ENCODE peak calls at places on chromosomes 7 and 10, in six cellular contexts. One of them, this sample, is unnamed.

GRCh38 chr10:94706089-94706488 is 22.6 kb downstream of the CYP2C18 start:
- DNase-seq in right atrium auricular region: no peak
- DNase-seq in pancreas: no peak
- DNase-seq in Peyer's patch: no peak
- DNase-seq in testis: no peak
- DNase-seq in heart right ventricle: no peak
- DNase-seq in this sample: no peak

GRCh38 chr10:79189853-79190435 is 121.2 kb downstream of the ZMIZ1 start:
- DNase-seq in Peyer's patch: no peak
- DNase-seq in right atrium auricular region: no peak
- DNase-seq in pancreas: no peak
- DNase-seq in heart right ventricle: no peak
- DNase-seq in testis: no peak
- DNase-seq in this sample: no peak

GRCh38 chr7:135772639-135773019 is 24.0 kb upstream of the FAM180A start:
- DNase-seq in Peyer's patch: no peak
- DNase-seq in pancreas: no peak
- DNase-seq in heart right ventricle: no peak
- DNase-seq in testis: no peak
- DNase-seq in right atrium auricular region: peak; percentile 28
- DNase-seq in this sample: no peak

GRCh38 chr10:1268856-1269255 is 212.7 kb downstream of the WDR37 start:
- DNase-seq in pancreas: no peak
- DNase-seq in heart right ventricle: no peak
- DNase-seq in testis: peak; percentile 63
- DNase-seq in Peyer's patch: no peak
- DNase-seq in right atrium auricular region: no peak
- DNase-seq in this sample: no peak

GRCh38 chr7:156376317-156376716 is 264.3 kb upstream of the RNF32 start:
- DNase-seq in right atrium auricular region: no peak
- DNase-seq in Peyer's patch: no peak
- DNase-seq in pancreas: no peak
- DNase-seq in heart right ventricle: no peak
- DNase-seq in testis: no peak
- DNase-seq in this sample: no peak

GRCh38 chr10:109981641-109982040 is 26.1 kb upstream of the ADD3 start:
- DNase-seq in testis: no peak
- DNase-seq in right atrium auricular region: no peak
- DNase-seq in pancreas: no peak
- DNase-seq in Peyer's patch: no peak
- DNase-seq in heart right ventricle: no peak
- DNase-seq in this sample: no peak

GRCh38 chr7:118753464-118753863 is 529.0 kb downstream of the ANKRD7 start:
- DNase-seq in heart right ventricle: no peak
- DNase-seq in testis: no peak
- DNase-seq in right atrium auricular region: no peak
- DNase-seq in Peyer's patch: no peak
- DNase-seq in pancreas: no peak
- DNase-seq in this sample: no peak

GRCh38 chr7:3300221-3300650 is 816 bp upstream of the SDK1 start:
- DNase-seq in right atrium auricular region: no peak
- DNase-seq in testis: no peak
- DNase-seq in heart right ventricle: no peak
- DNase-seq in pancreas: no peak
- DNase-seq in Peyer's patch: no peak
- DNase-seq in this sample: no peak

GRCh38 chr10:113625461-113626186 is 38.2 kb downstream of the NRAP start:
- DNase-seq in Peyer's patch: no peak
- DNase-seq in heart right ventricle: no peak
- DNase-seq in pancreas: no peak
- DNase-seq in testis: no peak
- DNase-seq in right atrium auricular region: no peak
- DNase-seq in this sample: no peak

GRCh38 chr10:77592510-77592909 is 45.1 kb downstream of the KCNMA1 start:
- DNase-seq in testis: no peak
- DNase-seq in right atrium auricular region: no peak
- DNase-seq in Peyer's patch: no peak
- DNase-seq in heart right ventricle: no peak
- DNase-seq in pancreas: no peak
- DNase-seq in this sample: no peak

GRCh38 chr10:46106410-46107255 is 60.6 kb upstream of the MSMB start:
- DNase-seq in testis: peak; percentile 64
- DNase-seq in Peyer's patch: peak; percentile 54
- DNase-seq in right atrium auricular region: no peak
- DNase-seq in heart right ventricle: peak; percentile 71
- DNase-seq in pancreas: peak; percentile 54
- DNase-seq in this sample: peak; percentile 89

GRCh38 chr10:12503311-12503710 is 154.0 kb downstream of the CAMK1D start:
- DNase-seq in testis: peak; percentile 2
- DNase-seq in pancreas: no peak
- DNase-seq in heart right ventricle: no peak
- DNase-seq in right atrium auricular region: peak; percentile 36
- DNase-seq in Peyer's patch: peak; percentile 30
- DNase-seq in this sample: no peak

GRCh38 chr7:88202799-88203198 is 17.0 kb downstream of the SRI start:
- DNase-seq in right atrium auricular region: no peak
- DNase-seq in heart right ventricle: no peak
- DNase-seq in testis: no peak
- DNase-seq in pancreas: no peak
- DNase-seq in Peyer's patch: no peak
- DNase-seq in this sample: no peak

GRCh38 chr10:77965294-77965693 is 38.7 kb upstream of the DLG5 start:
- DNase-seq in right atrium auricular region: no peak
- DNase-seq in pancreas: no peak
- DNase-seq in Peyer's patch: no peak
- DNase-seq in heart right ventricle: no peak
- DNase-seq in testis: no peak
- DNase-seq in this sample: no peak

GRCh38 chr7:33918401-33919120 is 13.2 kb downstream of the BMPER start:
- DNase-seq in Peyer's patch: no peak
- DNase-seq in right atrium auricular region: no peak
- DNase-seq in heart right ventricle: no peak
- DNase-seq in pancreas: no peak
- DNase-seq in testis: no peak
- DNase-seq in this sample: no peak

GRCh38 chr7:143285806-143286521 is 1.2 kb downstream of the TMEM139 start:
- DNase-seq in heart right ventricle: no peak
- DNase-seq in testis: no peak
- DNase-seq in Peyer's patch: no peak
- DNase-seq in pancreas: no peak
- DNase-seq in right atrium auricular region: no peak
- DNase-seq in this sample: no peak

GRCh38 chr7:94980418-94981142 is 73.2 kb downstream of the PPP1R9A start:
- DNase-seq in Peyer's patch: no peak
- DNase-seq in heart right ventricle: no peak
- DNase-seq in right atrium auricular region: no peak
- DNase-seq in testis: no peak
- DNase-seq in pancreas: no peak
- DNase-seq in this sample: no peak

GRCh38 chr7:4633012-4633411 is 49.1 kb upstream of the FOXK1 start:
- DNase-seq in right atrium auricular region: no peak
- DNase-seq in Peyer's patch: no peak
- DNase-seq in pancreas: no peak
- DNase-seq in testis: no peak
- DNase-seq in heart right ventricle: no peak
- DNase-seq in this sample: no peak

GRCh38 chr10:1609596-1609995 is 127.7 kb downstream of the ADARB2 start:
- DNase-seq in heart right ventricle: no peak
- DNase-seq in Peyer's patch: no peak
- DNase-seq in testis: no peak
- DNase-seq in right atrium auricular region: no peak
- DNase-seq in pancreas: no peak
- DNase-seq in this sample: no peak

GRCh38 chr10:104049497-104050250 is 36.0 kb downstream of the COL17A1 start:
- DNase-seq in testis: no peak
- DNase-seq in pancreas: no peak
- DNase-seq in heart right ventricle: no peak
- DNase-seq in right atrium auricular region: no peak
- DNase-seq in Peyer's patch: peak; percentile 59
- DNase-seq in this sample: no peak

GRCh38 chr10:21637795-21638194 is 103.8 kb downstream of the MLLT10 start:
- DNase-seq in testis: no peak
- DNase-seq in heart right ventricle: no peak
- DNase-seq in Peyer's patch: no peak
- DNase-seq in right atrium auricular region: no peak
- DNase-seq in pancreas: no peak
- DNase-seq in this sample: no peak

GRCh38 chr7:37067961-37068536 is 343.8 kb upstream of the AOAH start:
- DNase-seq in right atrium auricular region: no peak
- DNase-seq in testis: no peak
- DNase-seq in heart right ventricle: no peak
- DNase-seq in Peyer's patch: no peak
- DNase-seq in pancreas: peak; percentile 37
- DNase-seq in this sample: no peak

GRCh38 chr10:88409236-88409635 is 173.9 kb downstream of the RNLS start:
- DNase-seq in right atrium auricular region: no peak
- DNase-seq in testis: no peak
- DNase-seq in Peyer's patch: no peak
- DNase-seq in pancreas: no peak
- DNase-seq in heart right ventricle: no peak
- DNase-seq in this sample: no peak

GRCh38 chr10:21002097-21002878 is 105.2 kb upstream of the NEBL start:
- DNase-seq in pancreas: no peak
- DNase-seq in right atrium auricular region: no peak
- DNase-seq in testis: no peak
- DNase-seq in Peyer's patch: no peak
- DNase-seq in heart right ventricle: no peak
- DNase-seq in this sample: no peak

GRCh38 chr7:141945356-141945755 is 1.4 kb downstream of the CLEC5A start:
- DNase-seq in right atrium auricular region: no peak
- DNase-seq in pancreas: no peak
- DNase-seq in heart right ventricle: no peak
- DNase-seq in Peyer's patch: no peak
- DNase-seq in testis: no peak
- DNase-seq in this sample: no peak
- H3K4me1 ChIP-seq in right atrium auricular region: no peaks in the 10 kb centered on the region
- H3K4me1 ChIP-seq in pancreas: no peaks in the 10 kb centered on the region
- H3K4me1 ChIP-seq in heart right ventricle: peaks cover 15% of the 10 kb centered on the region
- H3K4me1 ChIP-seq in Peyer's patch: no peaks in the 10 kb centered on the region
- H3K4me1 ChIP-seq in testis: no peaks in the 10 kb centered on the region
- H3K4me1 ChIP-seq in this sample: no peaks in the 10 kb centered on the region

GRCh38 chr7:542131-542934 is 22.7 kb upstream of the PDGFA start:
- DNase-seq in right atrium auricular region: no peak
- DNase-seq in heart right ventricle: peak; percentile 6
- DNase-seq in Peyer's patch: no peak
- DNase-seq in testis: no peak
- DNase-seq in pancreas: no peak
- DNase-seq in this sample: peak; percentile 76
- H3K27ac ChIP-seq in right atrium auricular region: peak overlapping the region; percentile 30
- H3K27ac ChIP-seq in heart right ventricle: no peak overlapping the region
- H3K27ac ChIP-seq in Peyer's patch: no peak overlapping the region
- H3K27ac ChIP-seq in testis: no peak overlapping the region
- H3K27ac ChIP-seq in pancreas: no peak overlapping the region
- H3K27ac ChIP-seq in this sample: no peak overlapping the region

GRCh38 chr10:116889066-116889465 is 39.8 kb downstream of the ENO4 start:
- DNase-seq in right atrium auricular region: no peak
- DNase-seq in testis: no peak
- DNase-seq in pancreas: no peak
- DNase-seq in Peyer's patch: no peak
- DNase-seq in heart right ventricle: no peak
- DNase-seq in this sample: no peak
- H3K4me3 ChIP-seq in right atrium auricular region: no peak overlapping the region
- H3K4me3 ChIP-seq in testis: no peak overlapping the region
- H3K4me3 ChIP-seq in pancreas: no peak overlapping the region
- H3K4me3 ChIP-seq in Peyer's patch: no peak overlapping the region
- H3K4me3 ChIP-seq in heart right ventricle: no peak overlapping the region
- H3K4me3 ChIP-seq in this sample: no peak overlapping the region

DNA sequence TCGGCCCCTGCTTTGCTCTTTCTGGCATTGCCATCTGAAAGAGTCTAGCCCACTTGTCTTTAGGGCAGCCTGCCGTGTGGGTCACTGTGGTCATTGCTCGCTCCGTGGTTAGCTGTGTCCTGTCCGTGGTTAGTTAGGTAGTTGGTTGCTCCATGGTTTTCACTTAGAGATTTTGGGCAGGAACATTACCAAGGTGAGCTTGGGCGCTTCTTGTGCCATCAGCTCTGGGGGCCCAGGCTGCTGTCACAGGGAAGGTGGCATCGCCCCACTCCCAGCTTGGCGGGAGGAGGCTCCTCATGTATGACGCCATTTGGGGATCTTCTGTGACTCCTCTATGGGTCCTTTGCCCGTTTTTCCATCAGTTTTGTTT is 53.1 kb downstream of the INPP5A start:
- DNase-seq in heart right ventricle: no peak
- DNase-seq in testis: no peak
- DNase-seq in right atrium auricular region: no peak
- DNase-seq in Peyer's patch: peak; percentile 45
- DNase-seq in pancreas: no peak
- DNase-seq in this sample: no peak
- H3K4me1 ChIP-seq in heart right ventricle: peaks cover 89% of the 10 kb centered on the region
- H3K4me1 ChIP-seq in testis: peaks cover 28% of the 10 kb centered on the region
- H3K4me1 ChIP-seq in right atrium auricular region: no peaks in the 10 kb centered on the region
- H3K4me1 ChIP-seq in Peyer's patch: peaks cover 13% of the 10 kb centered on the region
- H3K4me1 ChIP-seq in pancreas: peaks cover 8% of the 10 kb centered on the region
- H3K4me1 ChIP-seq in this sample: peaks cover 8% of the 10 kb centered on the region

GRCh38 chr10:102233997-102234396 is 7.3 kb downstream of the PITX3 start:
- DNase-seq in right atrium auricular region: no peak
- DNase-seq in pancreas: no peak
- DNase-seq in heart right ventricle: no peak
- DNase-seq in Peyer's patch: no peak
- DNase-seq in testis: no peak
- DNase-seq in this sample: no peak

GRCh38 chr10:102230861-102231356 is 4.8 kb downstream of the ELOVL3 start:
- DNase-seq in pancreas: no peak
- DNase-seq in heart right ventricle: peak; percentile 40
- DNase-seq in testis: peak; percentile 39
- DNase-seq in Peyer's patch: peak; percentile 65
- DNase-seq in right atrium auricular region: no peak
- DNase-seq in this sample: peak; percentile 50

GRCh38 chr10:102229810-102230263 is 3.7 kb downstream of the ELOVL3 start:
- DNase-seq in right atrium auricular region: peak; percentile 77
- DNase-seq in testis: peak; percentile 89
- DNase-seq in pancreas: peak; percentile 76
- DNase-seq in heart right ventricle: peak; percentile 85
- DNase-seq in Peyer's patch: peak; percentile 93
- DNase-seq in this sample: peak; percentile 86

GRCh38 chr10:102230264-102230860 is 4.3 kb downstream of the ELOVL3 start:
- DNase-seq in Peyer's patch: peak; percentile 56
- DNase-seq in testis: peak; percentile 43
- DNase-seq in pancreas: peak; percentile 28
- DNase-seq in heart right ventricle: peak; percentile 62
- DNase-seq in right atrium auricular region: no peak
- DNase-seq in this sample: peak; percentile 68

GRCh38 chr10:102231357-102232318 is 5.5 kb downstream of the ELOVL3 start:
- DNase-seq in pancreas: peak; percentile 37
- DNase-seq in Peyer's patch: peak; percentile 78
- DNase-seq in right atrium auricular region: no peak
- DNase-seq in heart right ventricle: peak; percentile 57
- DNase-seq in testis: peak; percentile 58
- DNase-seq in this sample: peak; percentile 81
- H3K27ac ChIP-seq in pancreas: no peak overlapping the region
- H3K27ac ChIP-seq in Peyer's patch: no peak overlapping the region
- H3K27ac ChIP-seq in right atrium auricular region: no peak overlapping the region
- H3K27ac ChIP-seq in heart right ventricle: no peak overlapping the region
- H3K27ac ChIP-seq in testis: no peak overlapping the region
- H3K27ac ChIP-seq in this sample: no peak overlapping the region

This sample was measured in aorta.